ENCODE peak calls at places on chromosome 14, in ten cellular contexts. G is epithelial cell of esophagus, T is AG04450, N is PC-3, E is fibroblast of mammary gland, R is vagina, H is psoas muscle, U is right atrium auricular region, J is foreskin keratinocyte, L is A673. M is an unnamed sample.

GRCh38 chr14:62445570-62445969 is 599.7 kb downstream of the KCNH5 start:
- DNase-seq in G (no peak), T (no peak), N (no peak), E (no peak), R (no peak), H (no peak), U (no peak), J (no peak), L (peak; percentile 61), M (no peak)

GRCh38 chr14:25116607-25117006 is 66.7 kb upstream of the STXBP6 start:
- DNase-seq in G (no peak), T (no peak), N (no peak), E (no peak), R (no peak), H (no peak), U (no peak), J (no peak), L (no peak), M (no peak)

GRCh38 chr14:28936601-28937000 is 170.0 kb downstream of the FOXG1 start:
- DNase-seq in G (no peak), T (no peak), N (no peak), E (no peak), R (no peak), H (no peak), U (no peak), J (no peak), L (no peak), M (no peak)

GRCh38 chr14:75978249-75978731 is 3.5 kb downstream of the TGFB3 start:
- DNase-seq in G (peak; percentile 23), T (no peak), N (no peak), E (no peak), R (no peak), H (no peak), U (no peak), J (no peak), L (no peak), M (peak; percentile 31)

GRCh38 chr14:95361373-95362179 is 41.9 kb upstream of the CLMN start:
- DNase-seq in G (peak; percentile 27), T (no peak), N (peak; percentile 58), E (peak; percentile 44), R (no peak), H (peak; percentile 23), U (peak; percentile 59), J (no peak), L (peak; percentile 54), M (peak; percentile 49)

GRCh38 chr14:55416866-55417265 is 5.2 kb upstream of the ATG14 start:
- DNase-seq in G (peak; percentile 52), T (no peak), N (peak; percentile 82), E (peak; percentile 33), R (no peak), H (no peak), U (no peak), J (no peak), L (peak; percentile 71), M (peak; percentile 57)

GRCh38 chr14:68789002-68789797 is 3.7 kb downstream of the ZFP36L1 start:
- DNase-seq in G (peak; percentile 70), T (no peak), N (peak; percentile 89), E (peak; percentile 70), R (peak; percentile 96), H (peak; percentile 88), U (peak; percentile 91), J (no peak), L (peak; percentile 93), M (peak; percentile 94)

GRCh38 chr14:75879031-75879430 is 102.8 kb downstream of the TGFB3 start:
- DNase-seq in G (peak; percentile 89), T (peak; percentile 66), N (peak; percentile 91), E (peak; percentile 96), R (no peak), H (no peak), U (no peak), J (peak; percentile 79), L (peak; percentile 65), M (no peak)

GRCh38 chr14:102975662-102976061 is 53.2 kb downstream of the AMN start:
- DNase-seq in G (no peak), T (no peak), N (no peak), E (no peak), R (no peak), H (no peak), U (no peak), J (no peak), L (no peak), M (no peak)

GRCh38 chr14:32404784-32405573 is 75.9 kb downstream of the AKAP6 start:
- DNase-seq in G (no peak), T (no peak), N (no peak), E (no peak), R (no peak), H (no peak), U (no peak), J (no peak), L (no peak), M (no peak)

GRCh38 chr14:32403688-32404087 is 74.6 kb downstream of the AKAP6 start:
- DNase-seq in G (no peak), T (no peak), N (peak; percentile 45), E (peak; percentile 35), R (no peak), H (no peak), U (no peak), J (no peak), L (no peak), M (no peak)

GRCh38 chr14:32408018-32408417 is 78.9 kb downstream of the AKAP6 start:
- DNase-seq in G (no peak), T (no peak), N (no peak), E (peak; percentile 21), R (no peak), H (peak; percentile 17), U (no peak), J (no peak), L (peak; percentile 29), M (no peak)

GRCh38 chr14:32407170-32407569 is 78.1 kb downstream of the AKAP6 start:
- DNase-seq in G (no peak), T (no peak), N (no peak), E (peak; percentile 34), R (no peak), H (no peak), U (no peak), J (no peak), L (no peak), M (no peak)

GRCh38 chr14:32405856-32406255 is 76.8 kb downstream of the AKAP6 start:
- DNase-seq in G (no peak), T (no peak), N (no peak), E (no peak), R (no peak), H (no peak), U (no peak), J (no peak), L (no peak), M (no peak)
- TF ChIP-seq CTCF in G (peak; percentile 27), T (peak; percentile 2), N (peak; percentile 21), E (no peak), R (no peak), H (no peak), U (no peak), J (peak; percentile 38), L (no peak), M (no peak)

GRCh38 chr14:99753225-99754140 is 39.7 kb upstream of the EML1 start:
- DNase-seq in G (no peak), T (no peak), N (no peak), E (no peak), R (no peak), H (no peak), U (no peak), J (no peak), L (no peak), M (no peak)
- TF ChIP-seq CTCF in G (no peak), T (no peak), N (peak; percentile 16), E (no peak), R (no peak), H (no peak), U (no peak), J (no peak), L (no peak), M (no peak)

GRCh38 chr14:100438678-100439592 is 115.8 kb downstream of the SLC25A47 start:
- DNase-seq in G (peak; percentile 98), T (peak; percentile 30), N (peak; percentile 96), E (peak; percentile 88), R (no peak), H (peak; percentile 32), U (peak; percentile 53), J (peak; percentile 84), L (no peak), M (peak; percentile 89)

GRCh38 chr14:100440758-100441203 is 117.6 kb downstream of the SLC25A47 start:
- DNase-seq in G (no peak), T (no peak), N (no peak), E (no peak), R (no peak), H (no peak), U (peak; percentile 52), J (no peak), L (no peak), M (no peak)

GRCh38 chr14:100441271-100441947 is 118.3 kb downstream of the SLC25A47 start:
- DNase-seq in G (no peak), T (no peak), N (no peak), E (no peak), R (no peak), H (no peak), U (peak; percentile 13), J (no peak), L (no peak), M (no peak)

GRCh38 chr14:100439781-100440180 is 116.6 kb downstream of the SLC25A47 start:
- DNase-seq in G (peak; percentile 26), T (no peak), N (peak; percentile 44), E (peak; percentile 36), R (no peak), H (peak; percentile 41), U (peak; percentile 62), J (no peak), L (no peak), M (no peak)

GRCh38 chr14:100440207-100440631 is 117.1 kb downstream of the SLC25A47 start:
- DNase-seq in G (peak; percentile 92), T (peak; percentile 15), N (peak; percentile 87), E (peak; percentile 68), R (no peak), H (peak; percentile 76), U (peak; percentile 85), J (peak; percentile 61), L (peak; percentile 62), M (peak; percentile 60)
- TF ChIP-seq CTCF in G (peak; percentile 93), T (peak; percentile 62), N (peak; percentile 96), E (peak; percentile 63), R (peak; percentile 60), H (peak; percentile 79), U (peak; percentile 75), J (peak; percentile 95), L (peak; percentile 68), M (no peak)

GRCh38 chr14:22474730-22475351 is 114.2 kb downstream of the DAD1 start:
- DNase-seq in G (peak; percentile 49), T (no peak), N (peak; percentile 46), E (peak; percentile 47), R (no peak), H (no peak), U (no peak), J (no peak), L (peak; percentile 53), M (no peak)

GRCh38 chr14:22472935-22473854 is 115.8 kb downstream of the DAD1 start:
- DNase-seq in G (peak; percentile 65), T (no peak), N (peak; percentile 72), E (peak; percentile 60), R (no peak), H (no peak), U (no peak), J (no peak), L (peak; percentile 89), M (no peak)

GRCh38 chr14:22469541-22470303 is 119.3 kb downstream of the DAD1 start:
- DNase-seq in G (no peak), T (no peak), N (no peak), E (no peak), R (no peak), H (no peak), U (no peak), J (no peak), L (no peak), M (no peak)

GRCh38 chr14:22472466-22472865 is 116.6 kb downstream of the DAD1 start:
- DNase-seq in G (no peak), T (no peak), N (no peak), E (no peak), R (no peak), H (no peak), U (no peak), J (no peak), L (peak; percentile 82), M (no peak)

GRCh38 chr14:22471545-22472121 is 117.4 kb downstream of the DAD1 start:
- DNase-seq in G (peak; percentile 65), T (no peak), N (peak; percentile 75), E (peak; percentile 37), R (no peak), H (no peak), U (no peak), J (no peak), L (peak; percentile 92), M (no peak)
- TF ChIP-seq CTCF in G (peak; percentile 48), T (peak; percentile 51), N (peak; percentile 82), E (peak; percentile 46), R (no peak), H (peak; percentile 17), U (peak; percentile 64), J (peak; percentile 69), L (peak; percentile 89), M (no peak)

M was measured in activated CD8-positive, alpha-beta T cell treated with anti-CD3 and anti-CD28 coated beads for 36 hours.